ENCODE peak calls at places on chromosomes 12 and 14, in four cellular contexts. One of them, this sample, is unnamed.

GRCh38 chr14:61662001-61662400 is 33.3 kb upstream of the HIF1A start:
- DNase-seq in IMR-90: peak
- DNase-seq in transverse colon: no peak
- DNase-seq in uterus: no peak
- DNase-seq in this sample: no peak

GRCh38 chr14:73168274-73168673 is 32.0 kb downstream of the PSEN1 start:
- DNase-seq in IMR-90: no peak
- DNase-seq in transverse colon: no peak
- DNase-seq in uterus: no peak
- DNase-seq in this sample: no peak

GRCh38 chr12:21296751-21297406 is 37.8 kb downstream of the SLCO1A2 start:
- DNase-seq in IMR-90: peak
- DNase-seq in transverse colon: no peak
- DNase-seq in uterus: no peak
- DNase-seq in this sample: no peak

GRCh38 chr12:27592548-27592947 is 68.5 kb downstream of the PPFIBP1 start:
- DNase-seq in IMR-90: peak
- DNase-seq in transverse colon: no peak
- DNase-seq in uterus: peak
- DNase-seq in this sample: no peak

GRCh38 chr12:124470806-124471205 is 96.6 kb downstream of the NCOR2 start:
- DNase-seq in IMR-90: no peak
- DNase-seq in transverse colon: no peak
- DNase-seq in uterus: no peak
- DNase-seq in this sample: no peak

GRCh38 chr12:127987199-127987901 is 279.6 kb upstream of the TMEM132C start:
- DNase-seq in IMR-90: no peak
- DNase-seq in transverse colon: no peak
- DNase-seq in uterus: no peak
- DNase-seq in this sample: no peak

GRCh38 chr14:100350283-100350926 is 27.3 kb downstream of the SLC25A47 start:
- DNase-seq in IMR-90: no peak
- DNase-seq in transverse colon: no peak
- DNase-seq in uterus: no peak
- DNase-seq in this sample: no peak

GRCh38 chr12:70543444-70543843 is 93.8 kb downstream of the PTPRB start:
- DNase-seq in IMR-90: peak
- DNase-seq in transverse colon: no peak
- DNase-seq in uterus: no peak
- DNase-seq in this sample: no peak

GRCh38 chr14:34172477-34173368 is 221.8 kb upstream of the EGLN3 start:
- DNase-seq in IMR-90: no peak
- DNase-seq in transverse colon: no peak
- DNase-seq in uterus: no peak
- DNase-seq in this sample: no peak

GRCh38 chr12:101243074-101243473 is 33.0 kb upstream of the SLC5A8 start:
- DNase-seq in IMR-90: no peak
- DNase-seq in transverse colon: no peak
- DNase-seq in uterus: no peak
- DNase-seq in this sample: no peak

GRCh38 chr14:21059842-21060589 is 2.4 kb downstream of the RNASE8 start:
- DNase-seq in IMR-90: no peak
- DNase-seq in transverse colon: no peak
- DNase-seq in uterus: no peak
- DNase-seq in this sample: no peak

GRCh38 chr14:100443643-100444042 is 120.5 kb downstream of the SLC25A47 start:
- DNase-seq in IMR-90: peak
- DNase-seq in transverse colon: no peak
- DNase-seq in uterus: no peak
- DNase-seq in this sample: no peak

GRCh38 chr12:104958946-104959841 is 1.1 kb upstream of the SLC41A2 start:
- DNase-seq in IMR-90: peak
- DNase-seq in transverse colon: no peak
- DNase-seq in uterus: no peak
- DNase-seq in this sample: peak

GRCh38 chr12:96056646-96057455 is 21.5 kb upstream of the LTA4H start:
- DNase-seq in IMR-90: no peak
- DNase-seq in transverse colon: no peak
- DNase-seq in uterus: no peak
- DNase-seq in this sample: no peak

GRCh38 chr14:94173471-94173884 is 644 bp upstream of the PPP4R4 start:
- DNase-seq in IMR-90: no peak
- DNase-seq in transverse colon: peak
- DNase-seq in uterus: no peak
- DNase-seq in this sample: peak

GRCh38 chr14:101992708-101993107 is 28.3 kb downstream of the DYNC1H1 start:
- DNase-seq in IMR-90: no peak
- DNase-seq in transverse colon: peak
- DNase-seq in uterus: no peak
- DNase-seq in this sample: no peak

GRCh38 chr14:24430682-24431568 is 1.2 kb downstream of the KHNYN start:
- DNase-seq in IMR-90: peak
- DNase-seq in transverse colon: no peak
- DNase-seq in uterus: peak
- DNase-seq in this sample: peak

GRCh38 chr14:64928239-64929002 is 14.1 kb downstream of the GPX2 start:
- DNase-seq in IMR-90: no peak
- DNase-seq in transverse colon: no peak
- DNase-seq in uterus: no peak
- DNase-seq in this sample: no peak

GRCh38 chr12:71865166-71865713 is 25.7 kb downstream of the TBC1D15 start:
- DNase-seq in IMR-90: peak
- DNase-seq in transverse colon: no peak
- DNase-seq in uterus: no peak
- DNase-seq in this sample: no peak

DNA sequence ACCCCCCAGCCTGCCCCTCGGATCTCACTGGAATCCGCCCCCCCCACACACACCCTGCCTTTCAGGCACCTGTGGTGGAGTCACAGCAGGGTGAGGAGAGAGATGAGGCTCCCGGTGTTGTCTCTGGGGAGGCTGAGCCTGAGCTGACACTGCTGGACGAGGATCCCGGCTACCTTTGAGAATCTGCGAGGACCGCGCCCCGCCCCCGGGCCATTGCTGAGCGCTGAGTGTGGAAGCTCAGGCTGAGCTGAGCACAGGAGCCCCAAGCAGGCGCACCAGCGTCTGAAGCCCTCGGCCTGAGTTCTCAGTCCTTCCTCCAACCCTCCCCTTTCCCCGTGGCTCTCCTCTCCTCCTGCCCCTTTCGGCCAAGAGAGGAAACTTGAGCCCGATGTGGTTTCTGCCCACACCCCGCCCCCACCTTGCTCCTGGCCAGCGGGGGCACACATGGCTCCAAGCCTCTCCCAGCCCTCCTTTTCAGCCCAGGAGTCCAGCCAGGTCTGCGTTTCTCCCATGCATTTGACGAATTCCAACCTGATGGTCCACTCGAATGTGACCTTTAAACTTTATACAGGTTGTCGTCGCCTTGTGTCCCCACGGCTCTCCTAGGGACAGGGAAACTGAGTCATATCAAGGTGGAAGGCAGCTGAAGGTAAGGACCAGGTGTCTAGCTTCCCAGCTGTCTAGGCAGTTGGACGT is at the start of gene NFE2:
- DNase-seq in IMR-90: peak
- DNase-seq in transverse colon: peak
- DNase-seq in uterus: no peak
- DNase-seq in this sample: peak
- TF ChIP-seq POLR2A in IMR-90: no peak
- TF ChIP-seq POLR2A in transverse colon: no peak
- TF ChIP-seq POLR2A in uterus: no peak
- TF ChIP-seq POLR2A in this sample: peak

GRCh38 chr14:95516554-95517209 is at the start of gene SYNE3:
- DNase-seq in IMR-90: no peak
- DNase-seq in transverse colon: peak
- DNase-seq in uterus: no peak
- DNase-seq in this sample: peak

GRCh38 chr14:95514131-95515079 is 2.0 kb downstream of the SYNE3 start:
- DNase-seq in IMR-90: no peak
- DNase-seq in transverse colon: no peak
- DNase-seq in uterus: no peak
- DNase-seq in this sample: no peak

GRCh38 chr14:95518045-95518751 is 1.7 kb upstream of the SYNE3 start:
- DNase-seq in IMR-90: peak
- DNase-seq in transverse colon: no peak
- DNase-seq in uterus: no peak
- DNase-seq in this sample: no peak

GRCh38 chr14:95515080-95515489 is 1.4 kb downstream of the SYNE3 start:
- DNase-seq in IMR-90: no peak
- DNase-seq in transverse colon: no peak
- DNase-seq in uterus: no peak
- DNase-seq in this sample: no peak

DNA sequence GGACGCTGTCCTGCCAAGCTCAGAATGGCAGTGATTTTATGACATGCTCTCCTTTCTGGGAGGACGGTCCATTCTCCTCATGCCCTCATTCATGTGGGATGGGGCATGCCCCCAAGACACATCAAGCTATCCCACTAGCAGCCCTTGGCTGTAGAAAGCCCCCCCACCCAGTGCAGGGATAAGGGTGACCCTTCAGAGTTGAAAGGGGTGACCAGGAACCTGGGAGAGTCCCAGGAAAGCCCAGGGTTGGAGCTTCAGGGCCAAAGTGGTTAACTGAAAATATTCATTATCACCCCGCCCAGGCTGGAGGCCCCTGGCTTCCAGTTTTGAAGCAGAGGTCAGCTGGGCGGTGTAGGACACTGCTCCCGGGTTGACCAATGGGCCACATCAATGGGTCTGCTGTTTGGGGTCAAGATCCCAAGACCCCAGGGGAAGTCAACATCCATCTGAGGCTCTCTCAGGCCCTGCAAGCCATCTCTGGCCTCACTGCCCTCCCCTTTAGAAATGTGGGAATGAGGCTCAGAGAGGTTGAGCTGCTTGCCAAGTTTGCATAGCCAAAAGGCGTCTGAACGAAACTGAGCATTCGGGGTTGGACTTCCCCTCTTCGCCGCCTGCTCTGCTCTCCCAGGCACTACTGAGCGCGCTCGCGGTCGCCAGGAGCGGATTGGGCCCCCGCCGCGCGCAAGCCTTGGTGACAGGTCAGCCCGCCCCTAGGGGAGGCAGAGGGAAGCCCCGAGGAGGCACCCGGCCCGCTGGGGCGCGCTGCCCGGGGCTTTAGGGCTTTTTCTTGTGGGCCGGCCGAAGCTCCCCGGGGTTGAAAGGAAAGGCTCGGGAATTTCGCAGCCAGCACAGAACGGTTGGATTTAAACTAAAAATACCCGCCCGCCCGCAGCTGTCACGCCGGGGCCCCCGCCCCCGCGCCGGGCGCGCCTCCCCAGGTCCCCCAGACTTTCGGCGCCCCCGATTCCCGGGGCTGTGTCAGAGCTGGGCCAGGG is 630 bp downstream of the SYNE3 start:
- DNase-seq in IMR-90: peak
- DNase-seq in transverse colon: peak
- DNase-seq in uterus: no peak
- DNase-seq in this sample: peak
- TF ChIP-seq POLR2A in IMR-90: no peak
- TF ChIP-seq POLR2A in transverse colon: no peak
- TF ChIP-seq POLR2A in uterus: no peak
- TF ChIP-seq POLR2A in this sample: peak

GRCh38 chr12:6342140-6342889 is 439 bp upstream of the TNFRSF1A start:
- DNase-seq in IMR-90: no peak
- DNase-seq in transverse colon: no peak
- DNase-seq in uterus: no peak
- DNase-seq in this sample: no peak
- TF ChIP-seq POLR2A in IMR-90: no peak
- TF ChIP-seq POLR2A in transverse colon: no peak
- TF ChIP-seq POLR2A in uterus: no peak
- TF ChIP-seq POLR2A in this sample: no peak

GRCh38 chr12:115088995-115089841 is 405.2 kb upstream of the TBX3 start:
- DNase-seq in IMR-90: no peak
- DNase-seq in transverse colon: no peak
- DNase-seq in uterus: no peak
- DNase-seq in this sample: no peak
- TF ChIP-seq POLR2A in IMR-90: no peak
- TF ChIP-seq POLR2A in transverse colon: no peak
- TF ChIP-seq POLR2A in uterus: no peak
- TF ChIP-seq POLR2A in this sample: no peak

GRCh38 chr12:92556622-92557421 is 146.0 kb upstream of the PLEKHG7 start:
- DNase-seq in IMR-90: no peak
- DNase-seq in transverse colon: no peak
- DNase-seq in uterus: no peak
- DNase-seq in this sample: no peak
- TF ChIP-seq POLR2A in IMR-90: no peak
- TF ChIP-seq POLR2A in transverse colon: no peak
- TF ChIP-seq POLR2A in uterus: no peak
- TF ChIP-seq POLR2A in this sample: no peak

DNA sequence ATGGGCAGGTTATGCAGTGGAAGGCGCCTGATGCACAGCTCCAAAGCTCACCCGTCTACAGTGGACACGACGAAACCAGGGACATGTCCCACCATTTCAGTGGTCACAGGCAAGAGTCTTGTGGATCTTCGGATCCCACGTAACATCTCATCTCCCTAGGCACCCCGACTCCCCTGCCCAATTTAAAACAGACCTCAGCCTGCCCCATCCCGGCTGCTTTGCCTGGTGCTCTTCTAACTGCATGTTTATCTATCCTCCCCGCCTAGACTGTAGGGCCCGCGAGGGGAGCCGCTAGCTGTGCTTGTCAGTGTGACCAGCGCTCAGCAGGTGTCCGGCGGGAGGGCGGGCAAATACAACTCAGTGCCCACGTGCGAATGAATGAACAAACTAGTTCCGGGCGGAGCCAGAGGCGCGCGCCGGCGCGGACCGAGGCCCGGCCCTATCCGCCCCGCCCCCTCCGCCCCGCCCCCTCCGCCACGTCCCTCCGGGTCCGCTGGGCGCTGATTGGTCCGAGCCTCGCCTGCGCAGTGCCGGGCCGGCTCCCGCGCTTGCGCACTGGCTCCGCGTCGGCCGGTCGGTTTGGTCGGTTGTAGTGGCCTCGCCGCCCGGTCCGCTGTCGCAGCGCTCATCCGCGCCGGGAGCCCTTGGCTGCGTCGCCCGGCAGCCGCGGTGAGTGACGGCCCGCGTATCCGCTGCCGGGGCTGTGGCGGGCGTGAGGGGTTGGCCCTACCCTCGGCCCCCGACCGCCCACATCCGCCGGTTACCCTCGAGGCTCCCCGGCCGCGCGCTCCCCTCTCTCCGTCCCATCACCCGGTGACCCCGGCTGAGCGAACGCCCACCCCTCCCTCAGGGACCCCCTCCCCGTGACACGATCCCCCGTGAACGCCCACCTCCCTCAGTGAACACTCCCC is 60.1 kb downstream of the DDX51 start:
- DNase-seq in IMR-90: peak
- DNase-seq in transverse colon: peak
- DNase-seq in uterus: peak
- DNase-seq in this sample: peak
- TF ChIP-seq POLR2A in IMR-90: peak
- TF ChIP-seq POLR2A in transverse colon: peak
- TF ChIP-seq POLR2A in uterus: peak
- TF ChIP-seq POLR2A in this sample: peak

This sample was measured in erythroblast.